ENCODE peak calls at places on chromosomes 2 and 18, in nine cellular contexts. One of them, this sample, is unnamed.

GRCh38 chr2:567865-568638 is 109.2 kb downstream of the TMEM18 start:
- DNase-seq in right lobe of liver: no peak
- DNase-seq in astrocyte: no peak
- DNase-seq in adrenal gland: no peak
- DNase-seq in brain microvascular endothelial cell: peak
- DNase-seq in tibial artery: peak
- DNase-seq in breast epithelium: peak
- DNase-seq in activated B cell treated with CpG ODN at 0.5 μM for 24 hours: no peak
- DNase-seq in thyroid gland: no peak
- DNase-seq in this sample: no peak

GRCh38 chr2:191696001-191696400 is 18.1 kb downstream of the NABP1 start:
- DNase-seq in astrocyte: peak
- DNase-seq in adrenal gland: peak
- DNase-seq in tibial artery: peak
- DNase-seq in right lobe of liver: peak
- DNase-seq in thyroid gland: peak
- DNase-seq in breast epithelium: no peak
- DNase-seq in brain microvascular endothelial cell: peak
- DNase-seq in activated B cell treated with CpG ODN at 0.5 μM for 24 hours: no peak
- DNase-seq in this sample: no peak

GRCh38 chr18:42052137-42052708 is 97.2 kb downstream of the PIK3C3 start:
- DNase-seq in breast epithelium: no peak
- DNase-seq in tibial artery: no peak
- DNase-seq in brain microvascular endothelial cell: no peak
- DNase-seq in right lobe of liver: no peak
- DNase-seq in astrocyte: peak
- DNase-seq in activated B cell treated with CpG ODN at 0.5 μM for 24 hours: no peak
- DNase-seq in adrenal gland: no peak
- DNase-seq in thyroid gland: no peak
- DNase-seq in this sample: no peak

GRCh38 chr18:28411806-28412205 is 234.9 kb upstream of the CDH2 start:
- DNase-seq in astrocyte: peak
- DNase-seq in brain microvascular endothelial cell: no peak
- DNase-seq in breast epithelium: no peak
- DNase-seq in activated B cell treated with CpG ODN at 0.5 μM for 24 hours: no peak
- DNase-seq in right lobe of liver: no peak
- DNase-seq in thyroid gland: no peak
- DNase-seq in tibial artery: peak
- DNase-seq in adrenal gland: no peak
- DNase-seq in this sample: no peak

GRCh38 chr2:120434487-120434886 is 88.6 kb downstream of the INHBB start:
- DNase-seq in adrenal gland: no peak
- DNase-seq in breast epithelium: peak
- DNase-seq in right lobe of liver: no peak
- DNase-seq in tibial artery: no peak
- DNase-seq in activated B cell treated with CpG ODN at 0.5 μM for 24 hours: no peak
- DNase-seq in thyroid gland: no peak
- DNase-seq in astrocyte: no peak
- DNase-seq in brain microvascular endothelial cell: no peak
- DNase-seq in this sample: peak

GRCh38 chr18:48709371-48709770 is 170.5 kb downstream of the CTIF start:
- DNase-seq in activated B cell treated with CpG ODN at 0.5 μM for 24 hours: no peak
- DNase-seq in brain microvascular endothelial cell: no peak
- DNase-seq in breast epithelium: no peak
- DNase-seq in thyroid gland: no peak
- DNase-seq in astrocyte: no peak
- DNase-seq in tibial artery: no peak
- DNase-seq in right lobe of liver: no peak
- DNase-seq in adrenal gland: no peak
- DNase-seq in this sample: no peak

GRCh38 chr2:140376686-140377085 is 1596.5 kb upstream of the NXPH2 start:
- DNase-seq in astrocyte: peak
- DNase-seq in tibial artery: no peak
- DNase-seq in thyroid gland: no peak
- DNase-seq in activated B cell treated with CpG ODN at 0.5 μM for 24 hours: no peak
- DNase-seq in brain microvascular endothelial cell: no peak
- DNase-seq in right lobe of liver: no peak
- DNase-seq in adrenal gland: no peak
- DNase-seq in breast epithelium: no peak
- DNase-seq in this sample: peak

GRCh38 chr18:33116376-33116775 is 324.1 kb downstream of the CCDC178 start:
- DNase-seq in activated B cell treated with CpG ODN at 0.5 μM for 24 hours: no peak
- DNase-seq in breast epithelium: no peak
- DNase-seq in brain microvascular endothelial cell: no peak
- DNase-seq in right lobe of liver: no peak
- DNase-seq in adrenal gland: no peak
- DNase-seq in astrocyte: peak
- DNase-seq in tibial artery: no peak
- DNase-seq in thyroid gland: peak
- DNase-seq in this sample: peak

GRCh38 chr2:231318954-231319353 is 76.6 kb upstream of the B3GNT7 start:
- DNase-seq in activated B cell treated with CpG ODN at 0.5 μM for 24 hours: no peak
- DNase-seq in adrenal gland: no peak
- DNase-seq in thyroid gland: no peak
- DNase-seq in astrocyte: no peak
- DNase-seq in brain microvascular endothelial cell: no peak
- DNase-seq in right lobe of liver: no peak
- DNase-seq in tibial artery: no peak
- DNase-seq in breast epithelium: no peak
- DNase-seq in this sample: no peak

GRCh38 chr2:151844217-151844896 is 16.1 kb upstream of the ARL5A start:
- DNase-seq in activated B cell treated with CpG ODN at 0.5 μM for 24 hours: no peak
- DNase-seq in thyroid gland: no peak
- DNase-seq in brain microvascular endothelial cell: no peak
- DNase-seq in astrocyte: no peak
- DNase-seq in adrenal gland: no peak
- DNase-seq in right lobe of liver: no peak
- DNase-seq in tibial artery: no peak
- DNase-seq in breast epithelium: no peak
- DNase-seq in this sample: no peak

GRCh38 chr18:13501896-13502295 is 224.5 kb downstream of the FAM210A start:
- DNase-seq in astrocyte: peak
- DNase-seq in brain microvascular endothelial cell: no peak
- DNase-seq in right lobe of liver: no peak
- DNase-seq in thyroid gland: peak
- DNase-seq in activated B cell treated with CpG ODN at 0.5 μM for 24 hours: no peak
- DNase-seq in tibial artery: no peak
- DNase-seq in breast epithelium: peak
- DNase-seq in adrenal gland: no peak
- DNase-seq in this sample: no peak

GRCh38 chr2:71555798-71556454 is 102.6 kb downstream of the DYSF start:
- DNase-seq in thyroid gland: peak
- DNase-seq in astrocyte: no peak
- DNase-seq in adrenal gland: no peak
- DNase-seq in brain microvascular endothelial cell: no peak
- DNase-seq in breast epithelium: no peak
- DNase-seq in right lobe of liver: peak
- DNase-seq in activated B cell treated with CpG ODN at 0.5 μM for 24 hours: no peak
- DNase-seq in tibial artery: no peak
- DNase-seq in this sample: peak

GRCh38 chr2:119264781-119265692 is 41.4 kb downstream of the STEAP3 start:
- DNase-seq in astrocyte: no peak
- DNase-seq in brain microvascular endothelial cell: peak
- DNase-seq in right lobe of liver: peak
- DNase-seq in tibial artery: no peak
- DNase-seq in adrenal gland: peak
- DNase-seq in thyroid gland: peak
- DNase-seq in breast epithelium: no peak
- DNase-seq in activated B cell treated with CpG ODN at 0.5 μM for 24 hours: no peak
- DNase-seq in this sample: no peak

GRCh38 chr18:24054130-24054529 is 39.6 kb downstream of the TTC39C start:
- DNase-seq in tibial artery: no peak
- DNase-seq in brain microvascular endothelial cell: no peak
- DNase-seq in adrenal gland: no peak
- DNase-seq in astrocyte: peak
- DNase-seq in thyroid gland: no peak
- DNase-seq in activated B cell treated with CpG ODN at 0.5 μM for 24 hours: no peak
- DNase-seq in right lobe of liver: no peak
- DNase-seq in breast epithelium: no peak
- DNase-seq in this sample: no peak

GRCh38 chr2:203685789-203686433 is 20.5 kb upstream of the CD28 start:
- DNase-seq in breast epithelium: no peak
- DNase-seq in adrenal gland: no peak
- DNase-seq in activated B cell treated with CpG ODN at 0.5 μM for 24 hours: no peak
- DNase-seq in thyroid gland: no peak
- DNase-seq in tibial artery: no peak
- DNase-seq in brain microvascular endothelial cell: no peak
- DNase-seq in right lobe of liver: no peak
- DNase-seq in astrocyte: peak
- DNase-seq in this sample: no peak

GRCh38 chr18:70417847-70418246 is 129.0 kb downstream of the SOCS6 start:
- DNase-seq in brain microvascular endothelial cell: no peak
- DNase-seq in astrocyte: no peak
- DNase-seq in tibial artery: no peak
- DNase-seq in adrenal gland: no peak
- DNase-seq in thyroid gland: no peak
- DNase-seq in breast epithelium: no peak
- DNase-seq in right lobe of liver: no peak
- DNase-seq in activated B cell treated with CpG ODN at 0.5 μM for 24 hours: no peak
- DNase-seq in this sample: no peak

GRCh38 chr2:160453111-160453820 is 40.3 kb downstream of the RBMS1 start:
- DNase-seq in breast epithelium: no peak
- DNase-seq in brain microvascular endothelial cell: no peak
- DNase-seq in right lobe of liver: no peak
- DNase-seq in astrocyte: no peak
- DNase-seq in adrenal gland: no peak
- DNase-seq in activated B cell treated with CpG ODN at 0.5 μM for 24 hours: no peak
- DNase-seq in thyroid gland: no peak
- DNase-seq in tibial artery: no peak
- DNase-seq in this sample: no peak
- TF ChIP-seq CTCF in breast epithelium: no peak
- TF ChIP-seq CTCF in brain microvascular endothelial cell: no peak
- TF ChIP-seq CTCF in right lobe of liver: no peak
- TF ChIP-seq CTCF in astrocyte: no peak
- TF ChIP-seq CTCF in adrenal gland: no peak
- TF ChIP-seq CTCF in activated B cell treated with CpG ODN at 0.5 μM for 24 hours: no peak
- TF ChIP-seq CTCF in thyroid gland: no peak
- TF ChIP-seq CTCF in tibial artery: no peak
- TF ChIP-seq CTCF in this sample: no peak

GRCh38 chr2:12804141-12804857 is 87.6 kb downstream of the TRIB2 start:
- DNase-seq in thyroid gland: no peak
- DNase-seq in breast epithelium: no peak
- DNase-seq in adrenal gland: no peak
- DNase-seq in tibial artery: no peak
- DNase-seq in astrocyte: no peak
- DNase-seq in activated B cell treated with CpG ODN at 0.5 μM for 24 hours: no peak
- DNase-seq in right lobe of liver: no peak
- DNase-seq in brain microvascular endothelial cell: no peak
- DNase-seq in this sample: no peak
- TF ChIP-seq CTCF in thyroid gland: no peak
- TF ChIP-seq CTCF in breast epithelium: no peak
- TF ChIP-seq CTCF in adrenal gland: no peak
- TF ChIP-seq CTCF in tibial artery: no peak
- TF ChIP-seq CTCF in astrocyte: no peak
- TF ChIP-seq CTCF in activated B cell treated with CpG ODN at 0.5 μM for 24 hours: no peak
- TF ChIP-seq CTCF in right lobe of liver: no peak
- TF ChIP-seq CTCF in brain microvascular endothelial cell: peak
- TF ChIP-seq CTCF in this sample: peak

DNA sequence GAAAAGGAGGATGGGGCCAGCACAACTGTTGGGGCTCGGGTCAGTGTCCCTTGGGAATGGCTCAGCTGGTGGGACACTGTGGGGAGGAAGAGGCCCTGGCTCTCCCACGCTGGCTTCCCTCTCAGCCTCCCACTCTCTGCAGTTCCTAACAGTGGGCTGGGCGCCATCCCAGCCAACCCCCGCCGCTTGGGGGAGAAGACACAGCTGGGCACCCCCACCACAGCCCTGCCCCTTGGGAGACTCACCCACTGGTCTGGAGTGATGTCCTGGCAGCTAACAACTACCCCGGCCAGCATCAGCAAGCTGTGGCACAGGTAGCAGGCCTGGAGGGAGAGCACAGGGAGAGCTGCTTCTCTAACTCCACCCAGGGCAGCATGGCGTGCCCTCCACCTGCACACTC is 8.3 kb upstream of the SEMA4C start:
- DNase-seq in breast epithelium: no peak
- DNase-seq in brain microvascular endothelial cell: no peak
- DNase-seq in thyroid gland: no peak
- DNase-seq in adrenal gland: no peak
- DNase-seq in astrocyte: no peak
- DNase-seq in activated B cell treated with CpG ODN at 0.5 μM for 24 hours: no peak
- DNase-seq in tibial artery: no peak
- DNase-seq in right lobe of liver: no peak
- DNase-seq in this sample: no peak
- TF ChIP-seq CTCF in breast epithelium: no peak
- TF ChIP-seq CTCF in brain microvascular endothelial cell: no peak
- TF ChIP-seq CTCF in thyroid gland: no peak
- TF ChIP-seq CTCF in adrenal gland: no peak
- TF ChIP-seq CTCF in astrocyte: no peak
- TF ChIP-seq CTCF in activated B cell treated with CpG ODN at 0.5 μM for 24 hours: no peak
- TF ChIP-seq CTCF in tibial artery: no peak
- TF ChIP-seq CTCF in right lobe of liver: no peak
- TF ChIP-seq CTCF in this sample: no peak

GRCh38 chr2:12417811-12418210 is 298.9 kb upstream of the TRIB2 start:
- DNase-seq in thyroid gland: no peak
- DNase-seq in adrenal gland: no peak
- DNase-seq in tibial artery: no peak
- DNase-seq in brain microvascular endothelial cell: no peak
- DNase-seq in right lobe of liver: no peak
- DNase-seq in breast epithelium: no peak
- DNase-seq in astrocyte: no peak
- DNase-seq in activated B cell treated with CpG ODN at 0.5 μM for 24 hours: no peak
- DNase-seq in this sample: no peak

GRCh38 chr2:12421061-12421460 is 295.7 kb upstream of the TRIB2 start:
- DNase-seq in activated B cell treated with CpG ODN at 0.5 μM for 24 hours: no peak
- DNase-seq in astrocyte: no peak
- DNase-seq in brain microvascular endothelial cell: no peak
- DNase-seq in right lobe of liver: no peak
- DNase-seq in tibial artery: no peak
- DNase-seq in adrenal gland: no peak
- DNase-seq in thyroid gland: no peak
- DNase-seq in breast epithelium: no peak
- DNase-seq in this sample: no peak

GRCh38 chr2:12412898-12413305 is 303.8 kb upstream of the TRIB2 start:
- DNase-seq in breast epithelium: no peak
- DNase-seq in right lobe of liver: no peak
- DNase-seq in adrenal gland: no peak
- DNase-seq in tibial artery: no peak
- DNase-seq in astrocyte: peak
- DNase-seq in brain microvascular endothelial cell: peak
- DNase-seq in activated B cell treated with CpG ODN at 0.5 μM for 24 hours: no peak
- DNase-seq in thyroid gland: no peak
- DNase-seq in this sample: no peak

GRCh38 chr2:12419803-12420202 is 296.9 kb upstream of the TRIB2 start:
- DNase-seq in right lobe of liver: no peak
- DNase-seq in brain microvascular endothelial cell: no peak
- DNase-seq in adrenal gland: no peak
- DNase-seq in tibial artery: no peak
- DNase-seq in breast epithelium: no peak
- DNase-seq in activated B cell treated with CpG ODN at 0.5 μM for 24 hours: no peak
- DNase-seq in thyroid gland: no peak
- DNase-seq in astrocyte: no peak
- DNase-seq in this sample: no peak

DNA sequence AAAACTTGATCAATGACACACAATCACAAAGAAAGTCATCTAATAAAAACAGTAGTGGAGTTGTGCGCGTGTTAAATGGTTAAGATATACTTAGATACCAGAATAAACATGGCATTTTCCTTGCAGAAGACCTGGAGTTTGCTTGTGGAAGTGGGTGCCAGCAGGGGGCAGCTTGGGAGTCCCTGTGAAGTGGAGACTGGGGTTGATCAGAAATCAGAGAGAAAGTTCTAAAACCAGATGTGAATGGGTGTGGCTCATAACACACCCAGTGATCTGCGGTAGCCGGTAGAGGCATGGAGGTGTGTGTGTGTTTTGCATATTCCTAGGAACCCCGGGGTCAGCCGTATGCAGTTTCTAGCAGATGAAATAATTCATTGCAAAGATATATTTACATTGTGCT is 300.1 kb upstream of the TRIB2 start:
- DNase-seq in brain microvascular endothelial cell: peak
- DNase-seq in adrenal gland: no peak
- DNase-seq in astrocyte: no peak
- DNase-seq in thyroid gland: peak
- DNase-seq in right lobe of liver: peak
- DNase-seq in tibial artery: peak
- DNase-seq in activated B cell treated with CpG ODN at 0.5 μM for 24 hours: peak
- DNase-seq in breast epithelium: no peak
- DNase-seq in this sample: no peak
- TF ChIP-seq CTCF in brain microvascular endothelial cell: peak
- TF ChIP-seq CTCF in adrenal gland: peak
- TF ChIP-seq CTCF in astrocyte: peak
- TF ChIP-seq CTCF in thyroid gland: peak
- TF ChIP-seq CTCF in right lobe of liver: peak
- TF ChIP-seq CTCF in tibial artery: peak
- TF ChIP-seq CTCF in activated B cell treated with CpG ODN at 0.5 μM for 24 hours: no peak
- TF ChIP-seq CTCF in breast epithelium: no peak
- TF ChIP-seq CTCF in this sample: peak